ENCODE peak calls at places on chromosome 22, in ten cellular contexts. One of them, this sample, is unnamed.

GRCh38 chr22:20610243-20610686 is 102.9 kb downstream of the MED15 start:
- DNase-seq in mucosa of descending colon: no peak
- DNase-seq in AG08396: no peak
- DNase-seq in heart left ventricle: no peak
- DNase-seq in glomerular endothelial cell: no peak
- DNase-seq in ELR: no peak
- DNase-seq in posterior cingulate gyrus: no peak
- DNase-seq in activated CD4-positive, alpha-beta T cell treated with anti-CD3 and anti-CD28 coated beads, Interleukin-2, amount 50 U/mL, for 24 hours: no peak
- DNase-seq in EL: no peak
- DNase-seq in activated T-cell treated with anti-CD3 and anti-CD28 coated beads, Interleukin-2, amount 50 U/mL, for 1 hour: no peak
- DNase-seq in this sample: no peak

GRCh38 chr22:27557554-27558060 is 243.9 kb downstream of the MN1 start:
- DNase-seq in activated T-cell treated with anti-CD3 and anti-CD28 coated beads, Interleukin-2, amount 50 U/mL, for 1 hour: no peak
- DNase-seq in posterior cingulate gyrus: no peak
- DNase-seq in heart left ventricle: no peak
- DNase-seq in AG08396: no peak
- DNase-seq in activated CD4-positive, alpha-beta T cell treated with anti-CD3 and anti-CD28 coated beads, Interleukin-2, amount 50 U/mL, for 24 hours: no peak
- DNase-seq in EL: no peak
- DNase-seq in glomerular endothelial cell: no peak
- DNase-seq in ELR: no peak
- DNase-seq in mucosa of descending colon: no peak
- DNase-seq in this sample: no peak

GRCh38 chr22:46815896-46816721 is 53.7 kb downstream of the TBC1D22A start:
- DNase-seq in activated CD4-positive, alpha-beta T cell treated with anti-CD3 and anti-CD28 coated beads, Interleukin-2, amount 50 U/mL, for 24 hours: no peak
- DNase-seq in mucosa of descending colon: peak
- DNase-seq in heart left ventricle: no peak
- DNase-seq in posterior cingulate gyrus: no peak
- DNase-seq in ELR: peak
- DNase-seq in glomerular endothelial cell: no peak
- DNase-seq in AG08396: peak
- DNase-seq in activated T-cell treated with anti-CD3 and anti-CD28 coated beads, Interleukin-2, amount 50 U/mL, for 1 hour: no peak
- DNase-seq in EL: peak
- DNase-seq in this sample: no peak

GRCh38 chr22:22942511-22943329 is 55.1 kb downstream of the IGLL5 start:
- DNase-seq in activated T-cell treated with anti-CD3 and anti-CD28 coated beads, Interleukin-2, amount 50 U/mL, for 1 hour: peak
- DNase-seq in posterior cingulate gyrus: no peak
- DNase-seq in EL: peak
- DNase-seq in glomerular endothelial cell: peak
- DNase-seq in activated CD4-positive, alpha-beta T cell treated with anti-CD3 and anti-CD28 coated beads, Interleukin-2, amount 50 U/mL, for 24 hours: peak
- DNase-seq in ELR: peak
- DNase-seq in mucosa of descending colon: peak
- DNase-seq in heart left ventricle: peak
- DNase-seq in AG08396: peak
- DNase-seq in this sample: peak

GRCh38 chr22:36052505-36052941 is 23.9 kb upstream of the RBFOX2 start:
- DNase-seq in heart left ventricle: no peak
- DNase-seq in mucosa of descending colon: no peak
- DNase-seq in AG08396: peak
- DNase-seq in activated T-cell treated with anti-CD3 and anti-CD28 coated beads, Interleukin-2, amount 50 U/mL, for 1 hour: no peak
- DNase-seq in EL: peak
- DNase-seq in ELR: peak
- DNase-seq in activated CD4-positive, alpha-beta T cell treated with anti-CD3 and anti-CD28 coated beads, Interleukin-2, amount 50 U/mL, for 24 hours: no peak
- DNase-seq in posterior cingulate gyrus: no peak
- DNase-seq in glomerular endothelial cell: no peak
- DNase-seq in this sample: peak

GRCh38 chr22:27133951-27134664 is 476.7 kb downstream of the MIAT start:
- DNase-seq in heart left ventricle: no peak
- DNase-seq in glomerular endothelial cell: no peak
- DNase-seq in AG08396: peak
- DNase-seq in ELR: peak
- DNase-seq in activated CD4-positive, alpha-beta T cell treated with anti-CD3 and anti-CD28 coated beads, Interleukin-2, amount 50 U/mL, for 24 hours: no peak
- DNase-seq in EL: peak
- DNase-seq in activated T-cell treated with anti-CD3 and anti-CD28 coated beads, Interleukin-2, amount 50 U/mL, for 1 hour: no peak
- DNase-seq in posterior cingulate gyrus: no peak
- DNase-seq in mucosa of descending colon: no peak
- DNase-seq in this sample: peak

GRCh38 chr22:50613291-50613981 is 12.8 kb downstream of the MAPK8IP2 start:
- DNase-seq in heart left ventricle: no peak
- DNase-seq in AG08396: peak
- DNase-seq in mucosa of descending colon: peak
- DNase-seq in activated T-cell treated with anti-CD3 and anti-CD28 coated beads, Interleukin-2, amount 50 U/mL, for 1 hour: no peak
- DNase-seq in EL: no peak
- DNase-seq in posterior cingulate gyrus: no peak
- DNase-seq in glomerular endothelial cell: no peak
- DNase-seq in activated CD4-positive, alpha-beta T cell treated with anti-CD3 and anti-CD28 coated beads, Interleukin-2, amount 50 U/mL, for 24 hours: no peak
- DNase-seq in ELR: no peak
- DNase-seq in this sample: no peak

GRCh38 chr22:39979458-39979857 is 15.3 kb upstream of the FAM83F start:
- DNase-seq in glomerular endothelial cell: no peak
- DNase-seq in AG08396: no peak
- DNase-seq in mucosa of descending colon: no peak
- DNase-seq in posterior cingulate gyrus: no peak
- DNase-seq in activated CD4-positive, alpha-beta T cell treated with anti-CD3 and anti-CD28 coated beads, Interleukin-2, amount 50 U/mL, for 24 hours: no peak
- DNase-seq in activated T-cell treated with anti-CD3 and anti-CD28 coated beads, Interleukin-2, amount 50 U/mL, for 1 hour: no peak
- DNase-seq in EL: no peak
- DNase-seq in heart left ventricle: no peak
- DNase-seq in ELR: no peak
- DNase-seq in this sample: no peak

GRCh38 chr22:17931400-17931825 is 92.9 kb downstream of the MICAL3 start:
- DNase-seq in EL: peak
- DNase-seq in activated T-cell treated with anti-CD3 and anti-CD28 coated beads, Interleukin-2, amount 50 U/mL, for 1 hour: no peak
- DNase-seq in AG08396: peak
- DNase-seq in ELR: no peak
- DNase-seq in glomerular endothelial cell: no peak
- DNase-seq in mucosa of descending colon: peak
- DNase-seq in heart left ventricle: peak
- DNase-seq in posterior cingulate gyrus: no peak
- DNase-seq in activated CD4-positive, alpha-beta T cell treated with anti-CD3 and anti-CD28 coated beads, Interleukin-2, amount 50 U/mL, for 24 hours: no peak
- DNase-seq in this sample: no peak

GRCh38 chr22:37166675-37167066 is 17.0 kb upstream of the IL2RB start:
- DNase-seq in heart left ventricle: peak
- DNase-seq in posterior cingulate gyrus: peak
- DNase-seq in activated CD4-positive, alpha-beta T cell treated with anti-CD3 and anti-CD28 coated beads, Interleukin-2, amount 50 U/mL, for 24 hours: peak
- DNase-seq in AG08396: peak
- DNase-seq in glomerular endothelial cell: no peak
- DNase-seq in EL: peak
- DNase-seq in activated T-cell treated with anti-CD3 and anti-CD28 coated beads, Interleukin-2, amount 50 U/mL, for 1 hour: peak
- DNase-seq in mucosa of descending colon: peak
- DNase-seq in ELR: peak
- DNase-seq in this sample: peak

GRCh38 chr22:45200862-45201511 is 37.3 kb downstream of the NUP50 start:
- DNase-seq in activated T-cell treated with anti-CD3 and anti-CD28 coated beads, Interleukin-2, amount 50 U/mL, for 1 hour: no peak
- DNase-seq in heart left ventricle: no peak
- DNase-seq in posterior cingulate gyrus: no peak
- DNase-seq in glomerular endothelial cell: no peak
- DNase-seq in EL: no peak
- DNase-seq in ELR: peak
- DNase-seq in AG08396: peak
- DNase-seq in activated CD4-positive, alpha-beta T cell treated with anti-CD3 and anti-CD28 coated beads, Interleukin-2, amount 50 U/mL, for 24 hours: no peak
- DNase-seq in mucosa of descending colon: no peak
- DNase-seq in this sample: no peak

GRCh38 chr22:49076300-49077035 is 751.2 kb downstream of the BRD1 start:
- DNase-seq in AG08396: no peak
- DNase-seq in activated CD4-positive, alpha-beta T cell treated with anti-CD3 and anti-CD28 coated beads, Interleukin-2, amount 50 U/mL, for 24 hours: no peak
- DNase-seq in EL: no peak
- DNase-seq in glomerular endothelial cell: no peak
- DNase-seq in heart left ventricle: no peak
- DNase-seq in mucosa of descending colon: no peak
- DNase-seq in posterior cingulate gyrus: no peak
- DNase-seq in ELR: no peak
- DNase-seq in activated T-cell treated with anti-CD3 and anti-CD28 coated beads, Interleukin-2, amount 50 U/mL, for 1 hour: no peak
- DNase-seq in this sample: no peak

GRCh38 chr22:30206964-30207363 is 39.6 kb downstream of the LIF start:
- DNase-seq in EL: peak
- DNase-seq in activated T-cell treated with anti-CD3 and anti-CD28 coated beads, Interleukin-2, amount 50 U/mL, for 1 hour: no peak
- DNase-seq in heart left ventricle: no peak
- DNase-seq in glomerular endothelial cell: no peak
- DNase-seq in ELR: peak
- DNase-seq in AG08396: peak
- DNase-seq in activated CD4-positive, alpha-beta T cell treated with anti-CD3 and anti-CD28 coated beads, Interleukin-2, amount 50 U/mL, for 24 hours: no peak
- DNase-seq in mucosa of descending colon: no peak
- DNase-seq in posterior cingulate gyrus: no peak
- DNase-seq in this sample: no peak